ENCODE peak calls at places on chromosomes 11 and 22, in five cellular contexts. I, A, M, T and D are unnamed samples.

GRCh38 chr22:44954113-44954512 is 55.7 kb downstream of the PHF21B start:
- DNase-seq in I (no peak), A (no peak), M (no peak), T (no peak), D (no peak)

GRCh38 chr11:45899448-45900174 is 7.5 kb downstream of the FREY1 start:
- DNase-seq in I (peak), A (peak), M (peak), T (peak), D (peak)

GRCh38 chr11:80694385-80694784 is 1253.6 kb upstream of the TENM4 start:
- DNase-seq in I (no peak), A (no peak), M (no peak), T (no peak), D (no peak)

GRCh38 chr11:24574461-24574860 is 77.6 kb downstream of the LUZP2 start:
- DNase-seq in I (peak), A (peak), M (no peak), T (no peak), D (no peak)

GRCh38 chr22:41341990-41342389 is 39.8 kb upstream of the TEF start:
- DNase-seq in I (no peak), A (peak), M (no peak), T (no peak), D (no peak)

GRCh38 chr11:78567209-78567608 is 7.5 kb downstream of the NARS2 start:
- DNase-seq in I (no peak), A (peak), M (no peak), T (peak), D (peak)

GRCh38 chr11:119533931-119534694 is 111.1 kb upstream of the THY1 start:
- DNase-seq in I (peak), A (peak), M (peak), T (peak), D (peak)

GRCh38 chr22:39959640-39960447 is at the start of gene TMA7B:
- DNase-seq in I (no peak), A (peak), M (no peak), T (peak), D (peak)

GRCh38 chr11:93212094-93212493 is 14.3 kb upstream of the SLC36A4 start:
- DNase-seq in I (no peak), A (no peak), M (no peak), T (no peak), D (no peak)

GRCh38 chr22:37290737-37291136 is 8.4 kb downstream of the CYTH4 start:
- DNase-seq in I (no peak), A (peak), M (no peak), T (peak), D (no peak)

GRCh38 chr22:29997516-29997915 is 82.7 kb upstream of the HORMAD2 start:
- DNase-seq in I (no peak), A (no peak), M (no peak), T (no peak), D (no peak)

GRCh38 chr11:116232364-116232801 is 540.4 kb downstream of the BUD13 start:
- DNase-seq in I (no peak), A (no peak), M (no peak), T (no peak), D (no peak)

GRCh38 chr11:103709366-103709765 is 327.1 kb upstream of the DDI1 start:
- DNase-seq in I (peak), A (no peak), M (no peak), T (no peak), D (no peak)

GRCh38 chr11:114215871-114216803 is 80.1 kb upstream of the NNMT start:
- DNase-seq in I (peak), A (no peak), M (no peak), T (no peak), D (no peak)

GRCh38 chr11:68954970-68955958 is 25.5 kb downstream of the MRGPRD start:
- DNase-seq in I (peak), A (peak), M (no peak), T (no peak), D (no peak)

GRCh38 chr11:117789241-117789640 is 7.8 kb downstream of the DSCAML1 start:
- DNase-seq in I (no peak), A (no peak), M (no peak), T (no peak), D (no peak)

GRCh38 chr11:35614949-35615569 is 3.2 kb upstream of the FJX1 start:
- DNase-seq in I (no peak), A (peak), M (no peak), T (no peak), D (peak)

GRCh38 chr11:125071408-125071807 is 8.3 kb downstream of the SLC37A2 start:
- DNase-seq in I (no peak), A (no peak), M (no peak), T (no peak), D (peak)

GRCh38 chr11:18457435-18457834 is 1.8 kb downstream of the LDHAL6A start:
- DNase-seq in I (peak), A (peak), M (no peak), T (no peak), D (peak)